ENCODE peak calls at places on chromosomes 7 and 10, in nine cellular contexts. One of them, this sample, is unnamed.

GRCh38 chr7:45718464-45719330 is 144.5 kb downstream of the ADCY1 start:
- DNase-seq in AG04450: no peak
- DNase-seq in hypothalamus: no peak
- DNase-seq in ELR: no peak
- DNase-seq in brain microvascular endothelial cell: peak; percentile 15
- DNase-seq in occipital lobe: no peak
- DNase-seq in fibroblast of the aortic adventitia: no peak
- DNase-seq in Caki2: no peak
- DNase-seq in midbrain: no peak
- DNase-seq in this sample: no peak

GRCh38 chr10:23196915-23197314 is 4.8 kb downstream of the PTF1A start:
- DNase-seq in AG04450: no peak
- DNase-seq in hypothalamus: no peak
- DNase-seq in ELR: no peak
- DNase-seq in brain microvascular endothelial cell: no peak
- DNase-seq in occipital lobe: no peak
- DNase-seq in fibroblast of the aortic adventitia: no peak
- DNase-seq in Caki2: no peak
- DNase-seq in midbrain: no peak
- DNase-seq in this sample: no peak

GRCh38 chr10:130109796-130110235 is 814 bp downstream of the C10orf143 start:
- DNase-seq in AG04450: peak; percentile 78
- DNase-seq in hypothalamus: peak; percentile 32
- DNase-seq in ELR: peak; percentile 83
- DNase-seq in brain microvascular endothelial cell: peak; percentile 81
- DNase-seq in occipital lobe: peak; percentile 59
- DNase-seq in fibroblast of the aortic adventitia: peak; percentile 94
- DNase-seq in Caki2: peak; percentile 76
- DNase-seq in midbrain: peak; percentile 82
- DNase-seq in this sample: peak; percentile 91

GRCh38 chr10:117413928-117414618 is 38.8 kb upstream of the PDZD8 start:
- DNase-seq in AG04450: no peak
- DNase-seq in hypothalamus: no peak
- DNase-seq in ELR: peak; percentile 78
- DNase-seq in brain microvascular endothelial cell: no peak
- DNase-seq in occipital lobe: no peak
- DNase-seq in fibroblast of the aortic adventitia: peak; percentile 71
- DNase-seq in Caki2: peak; percentile 86
- DNase-seq in midbrain: no peak
- DNase-seq in this sample: peak; percentile 54

GRCh38 chr10:62584726-62585125 is 210.6 kb downstream of the ZNF365 start:
- DNase-seq in AG04450: no peak
- DNase-seq in hypothalamus: no peak
- DNase-seq in ELR: peak; percentile 73
- DNase-seq in brain microvascular endothelial cell: no peak
- DNase-seq in occipital lobe: no peak
- DNase-seq in fibroblast of the aortic adventitia: no peak
- DNase-seq in Caki2: no peak
- DNase-seq in midbrain: no peak
- DNase-seq in this sample: peak; percentile 47

GRCh38 chr7:139639563-139639962 is 116.1 kb downstream of the CLEC2L start:
- DNase-seq in AG04450: no peak
- DNase-seq in hypothalamus: no peak
- DNase-seq in ELR: no peak
- DNase-seq in brain microvascular endothelial cell: no peak
- DNase-seq in occipital lobe: no peak
- DNase-seq in fibroblast of the aortic adventitia: no peak
- DNase-seq in Caki2: no peak
- DNase-seq in midbrain: no peak
- DNase-seq in this sample: no peak

GRCh38 chr7:148419856-148420508 is 170.6 kb upstream of the C7orf33 start:
- DNase-seq in AG04450: no peak
- DNase-seq in hypothalamus: no peak
- DNase-seq in ELR: no peak
- DNase-seq in brain microvascular endothelial cell: no peak
- DNase-seq in occipital lobe: no peak
- DNase-seq in fibroblast of the aortic adventitia: no peak
- DNase-seq in Caki2: no peak
- DNase-seq in midbrain: no peak
- DNase-seq in this sample: no peak

GRCh38 chr10:127790165-127790564 is 53.2 kb downstream of the FOXI2 start:
- DNase-seq in AG04450: no peak
- DNase-seq in hypothalamus: no peak
- DNase-seq in ELR: no peak
- DNase-seq in brain microvascular endothelial cell: no peak
- DNase-seq in occipital lobe: no peak
- DNase-seq in fibroblast of the aortic adventitia: no peak
- DNase-seq in Caki2: no peak
- DNase-seq in midbrain: no peak
- DNase-seq in this sample: no peak

GRCh38 chr10:132878091-132878729 is 64.2 kb downstream of the CFAP46 start:
- DNase-seq in AG04450: no peak
- DNase-seq in hypothalamus: no peak
- DNase-seq in ELR: no peak
- DNase-seq in brain microvascular endothelial cell: no peak
- DNase-seq in occipital lobe: no peak
- DNase-seq in fibroblast of the aortic adventitia: no peak
- DNase-seq in Caki2: no peak
- DNase-seq in midbrain: no peak
- DNase-seq in this sample: no peak

GRCh38 chr10:75404335-75405200 is 3.0 kb upstream of the ZNF503 start:
- DNase-seq in AG04450: no peak
- DNase-seq in hypothalamus: no peak
- DNase-seq in ELR: no peak
- DNase-seq in brain microvascular endothelial cell: no peak
- DNase-seq in occipital lobe: no peak
- DNase-seq in fibroblast of the aortic adventitia: peak; percentile 22
- DNase-seq in Caki2: no peak
- DNase-seq in midbrain: no peak
- DNase-seq in this sample: no peak

GRCh38 chr7:27576360-27576944 is 86.2 kb downstream of the HIBADH start:
- DNase-seq in AG04450: peak; percentile 3
- DNase-seq in hypothalamus: no peak
- DNase-seq in ELR: peak; percentile 69
- DNase-seq in brain microvascular endothelial cell: no peak
- DNase-seq in occipital lobe: no peak
- DNase-seq in fibroblast of the aortic adventitia: peak; percentile 64
- DNase-seq in Caki2: peak; percentile 29
- DNase-seq in midbrain: peak; percentile 47
- DNase-seq in this sample: peak; percentile 63